ENCODE peak calls at places on chromosomes 11 and 22, in four cellular contexts. B is NCI-H446 treated with DMSO at 0.1 percent for 48 hours, R is activated T-cell treated with anti-CD3 and anti-CD28 coated beads for 1 hour, S is ovary. V is an unnamed sample.

GRCh38 chr11:86799680-86800075 is 664 bp upstream of the PRSS23 start:
- DNase-seq in B (no peak), R (no peak), S (no peak), V (no peak)

GRCh38 chr11:6655020-6655789 is 404 bp downstream of the DCHS1 start:
- DNase-seq in B (no peak), R (no peak), S (peak), V (no peak)

GRCh38 chr11:87150936-87151335 is 113.2 kb downstream of the TMEM135 start:
- DNase-seq in B (no peak), R (no peak), S (no peak), V (no peak)

GRCh38 chr11:9697766-9698165 is 33.9 kb downstream of the SWAP70 start:
- DNase-seq in B (no peak), R (no peak), S (no peak), V (no peak)

GRCh38 chr11:6505577-6506240 is 8.6 kb downstream of the DNHD1 start:
- DNase-seq in B (peak), R (no peak), S (no peak), V (peak)

GRCh38 chr22:47071812-47072641 is 309.6 kb downstream of the TBC1D22A start:
- DNase-seq in B (no peak), R (no peak), S (no peak), V (no peak)

GRCh38 chr11:134949121-134949591 is 537.1 kb upstream of the B3GAT1 start:
- DNase-seq in B (no peak), R (no peak), S (no peak), V (no peak)

GRCh38 chr22:42347281-42347824 is 76.9 kb upstream of the TCF20 start:
- DNase-seq in B (peak), R (no peak), S (no peak), V (no peak)

GRCh38 chr22:20972014-20972797 is 5.2 kb downstream of the AIFM3 start:
- DNase-seq in B (no peak), R (no peak), S (no peak), V (no peak)

GRCh38 chr22:45444168-45444567 is 30.7 kb downstream of the RIBC2 start:
- DNase-seq in B (no peak), R (no peak), S (no peak), V (no peak)

GRCh38 chr22:37906364-37907008 is 389 bp downstream of the MICALL1 start:
- DNase-seq in B (no peak), R (peak), S (peak), V (no peak)

GRCh38 chr11:69014084-69014935 is 1.3 kb upstream of the MRGPRF start:
- DNase-seq in B (no peak), R (no peak), S (peak), V (no peak)

GRCh38 chr11:44763111-44763820 is 36.5 kb downstream of the TSPAN18 start:
- DNase-seq in B (no peak), R (no peak), S (no peak), V (no peak)

GRCh38 chr22:32265882-32266767 is 11.0 kb upstream of the SLC5A4 start:
- DNase-seq in B (peak), R (peak), S (peak), V (no peak)

GRCh38 chr11:88402784-88403183 is 65.2 kb upstream of the CTSC start:
- DNase-seq in B (no peak), R (no peak), S (no peak), V (no peak)

GRCh38 chr11:33724644-33725035 is 11.6 kb downstream of the CD59 start:
- DNase-seq in B (peak), R (no peak), S (no peak), V (no peak)